ENCODE peak calls at places on chromosomes 16 and 17, in seven cellular contexts. One of them, this sample, is unnamed.

GRCh38 chr17:83109793-83110645 is 30.6 kb downstream of the METRNL start:
- DNase-seq in A549: peak
- DNase-seq in nephron progenitor cell: no peak
- DNase-seq in body of pancreas: peak
- DNase-seq in stomach: peak
- DNase-seq in B cell: no peak
- DNase-seq in natural killer cell: no peak
- DNase-seq in this sample: no peak

GRCh38 chr16:66289051-66289680 is 77.3 kb upstream of the CDH5 start:
- DNase-seq in B cell: no peak
- DNase-seq in stomach: no peak
- DNase-seq in natural killer cell: peak
- DNase-seq in nephron progenitor cell: no peak
- DNase-seq in body of pancreas: no peak
- DNase-seq in A549: no peak
- DNase-seq in this sample: no peak

GRCh38 chr16:1108299-1109252 is 12.5 kb upstream of the C1QTNF8 start:
- DNase-seq in A549: no peak
- DNase-seq in stomach: peak
- DNase-seq in B cell: no peak
- DNase-seq in nephron progenitor cell: no peak
- DNase-seq in natural killer cell: no peak
- DNase-seq in body of pancreas: peak
- DNase-seq in this sample: no peak

GRCh38 chr17:74750327-74751069 is 2.1 kb downstream of the NHERF1 start:
- DNase-seq in body of pancreas: peak
- DNase-seq in natural killer cell: no peak
- DNase-seq in B cell: no peak
- DNase-seq in A549: no peak
- DNase-seq in stomach: peak
- DNase-seq in nephron progenitor cell: no peak
- DNase-seq in this sample: no peak

GRCh38 chr17:64073771-64074703 is 53.6 kb upstream of the ICAM2 start:
- DNase-seq in natural killer cell: no peak
- DNase-seq in nephron progenitor cell: no peak
- DNase-seq in body of pancreas: no peak
- DNase-seq in B cell: peak
- DNase-seq in stomach: no peak
- DNase-seq in A549: no peak
- DNase-seq in this sample: no peak

GRCh38 chr17:48179071-48179945 is 71.7 kb downstream of the SNX11 start:
- DNase-seq in nephron progenitor cell: no peak
- DNase-seq in A549: no peak
- DNase-seq in body of pancreas: no peak
- DNase-seq in B cell: no peak
- DNase-seq in natural killer cell: no peak
- DNase-seq in stomach: no peak
- DNase-seq in this sample: no peak

GRCh38 chr16:49558451-49558850 is 184.8 kb downstream of the C16orf78 start:
- DNase-seq in stomach: no peak
- DNase-seq in natural killer cell: no peak
- DNase-seq in B cell: no peak
- DNase-seq in A549: no peak
- DNase-seq in body of pancreas: no peak
- DNase-seq in nephron progenitor cell: no peak
- DNase-seq in this sample: no peak

GRCh38 chr17:15498107-15498506 is 30.7 kb upstream of the CDRT4 start:
- DNase-seq in body of pancreas: no peak
- DNase-seq in nephron progenitor cell: no peak
- DNase-seq in natural killer cell: no peak
- DNase-seq in stomach: no peak
- DNase-seq in B cell: no peak
- DNase-seq in A549: peak
- DNase-seq in this sample: no peak

GRCh38 chr17:18323007-18323406 is 7.9 kb downstream of the SMCR8 start:
- DNase-seq in body of pancreas: no peak
- DNase-seq in nephron progenitor cell: no peak
- DNase-seq in A549: peak
- DNase-seq in stomach: no peak
- DNase-seq in B cell: no peak
- DNase-seq in natural killer cell: no peak
- DNase-seq in this sample: no peak

GRCh38 chr17:4635823-4636375 is 5.6 kb downstream of the ALOX15 start:
- DNase-seq in stomach: no peak
- DNase-seq in nephron progenitor cell: no peak
- DNase-seq in natural killer cell: no peak
- DNase-seq in body of pancreas: peak
- DNase-seq in A549: no peak
- DNase-seq in B cell: peak
- DNase-seq in this sample: no peak

GRCh38 chr17:50763716-50764450 is 3.4 kb downstream of the ANKRD40CL start:
- DNase-seq in natural killer cell: no peak
- DNase-seq in A549: no peak
- DNase-seq in nephron progenitor cell: no peak
- DNase-seq in stomach: no peak
- DNase-seq in body of pancreas: no peak
- DNase-seq in B cell: no peak
- DNase-seq in this sample: no peak

GRCh38 chr16:19102187-19102872 is 11.4 kb upstream of the ITPRIPL2 start:
- DNase-seq in nephron progenitor cell: no peak
- DNase-seq in natural killer cell: no peak
- DNase-seq in body of pancreas: no peak
- DNase-seq in B cell: no peak
- DNase-seq in A549: no peak
- DNase-seq in stomach: no peak
- DNase-seq in this sample: no peak

GRCh38 chr17:28357061-28357900 is at the start of gene POLDIP2:
- DNase-seq in nephron progenitor cell: peak
- DNase-seq in body of pancreas: peak
- DNase-seq in A549: peak
- DNase-seq in B cell: peak
- DNase-seq in natural killer cell: peak
- DNase-seq in stomach: peak
- DNase-seq in this sample: peak

GRCh38 chr17:68782829-68783228 is 172.4 kb downstream of the ABCA8 start:
- DNase-seq in nephron progenitor cell: no peak
- DNase-seq in body of pancreas: no peak
- DNase-seq in stomach: no peak
- DNase-seq in A549: no peak
- DNase-seq in B cell: no peak
- DNase-seq in natural killer cell: no peak
- DNase-seq in this sample: no peak

GRCh38 chr17:68784431-68784830 is 170.8 kb downstream of the ABCA8 start:
- DNase-seq in stomach: no peak
- DNase-seq in nephron progenitor cell: no peak
- DNase-seq in A549: no peak
- DNase-seq in natural killer cell: no peak
- DNase-seq in B cell: no peak
- DNase-seq in body of pancreas: no peak
- DNase-seq in this sample: no peak

GRCh38 chr17:68789203-68789962 is 165.8 kb downstream of the ABCA8 start:
- DNase-seq in A549: no peak
- DNase-seq in body of pancreas: no peak
- DNase-seq in B cell: no peak
- DNase-seq in stomach: no peak
- DNase-seq in natural killer cell: no peak
- DNase-seq in nephron progenitor cell: no peak
- DNase-seq in this sample: no peak

GRCh38 chr17:68783861-68784260 is 171.3 kb downstream of the ABCA8 start:
- DNase-seq in body of pancreas: no peak
- DNase-seq in natural killer cell: no peak
- DNase-seq in B cell: no peak
- DNase-seq in nephron progenitor cell: no peak
- DNase-seq in stomach: no peak
- DNase-seq in A549: no peak
- DNase-seq in this sample: no peak

GRCh38 chr17:68785565-68786486 is 169.4 kb downstream of the ABCA8 start:
- DNase-seq in natural killer cell: no peak
- DNase-seq in body of pancreas: no peak
- DNase-seq in nephron progenitor cell: no peak
- DNase-seq in B cell: no peak
- DNase-seq in stomach: no peak
- DNase-seq in A549: no peak
- DNase-seq in this sample: no peak
- TF ChIP-seq CTCF in natural killer cell: no peak
- TF ChIP-seq CTCF in body of pancreas: no peak
- TF ChIP-seq CTCF in nephron progenitor cell: no peak
- TF ChIP-seq CTCF in B cell: no peak
- TF ChIP-seq CTCF in stomach: no peak
- TF ChIP-seq CTCF in A549: peak
- TF ChIP-seq CTCF in this sample: no peak

DNA sequence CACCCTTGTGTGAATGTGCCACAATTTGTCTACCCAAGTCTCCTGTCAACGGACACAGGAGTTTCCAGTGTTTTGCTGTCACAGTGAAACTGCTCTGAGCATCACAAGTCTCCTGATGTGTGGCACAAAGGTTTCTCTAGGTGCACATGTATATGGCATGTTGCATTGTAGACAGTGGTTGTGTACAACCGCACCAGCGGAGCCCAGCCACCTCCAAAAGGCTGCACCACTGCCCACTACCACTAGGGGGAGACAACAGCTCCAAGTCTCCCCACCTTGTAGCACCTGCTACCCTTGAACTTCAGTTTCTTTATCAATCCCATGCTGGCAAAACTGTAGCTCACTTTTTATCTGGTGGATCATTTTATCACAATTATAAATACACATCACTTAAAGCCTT is 95.5 kb upstream of the ZNF469 start:
- DNase-seq in natural killer cell: no peak
- DNase-seq in A549: peak
- DNase-seq in body of pancreas: no peak
- DNase-seq in stomach: no peak
- DNase-seq in nephron progenitor cell: no peak
- DNase-seq in B cell: no peak
- DNase-seq in this sample: no peak
- TF ChIP-seq CTCF in natural killer cell: peak
- TF ChIP-seq CTCF in A549: peak
- TF ChIP-seq CTCF in body of pancreas: no peak
- TF ChIP-seq CTCF in stomach: peak
- TF ChIP-seq CTCF in nephron progenitor cell: peak
- TF ChIP-seq CTCF in B cell: peak
- TF ChIP-seq CTCF in this sample: peak

GRCh38 chr16:3182608-3183444 is 5.2 kb upstream of the OR1F1 start:
- DNase-seq in natural killer cell: no peak
- DNase-seq in stomach: peak
- DNase-seq in A549: peak
- DNase-seq in nephron progenitor cell: peak
- DNase-seq in B cell: no peak
- DNase-seq in body of pancreas: peak
- DNase-seq in this sample: no peak
- TF ChIP-seq CTCF in natural killer cell: peak
- TF ChIP-seq CTCF in stomach: no peak
- TF ChIP-seq CTCF in A549: no peak
- TF ChIP-seq CTCF in nephron progenitor cell: no peak
- TF ChIP-seq CTCF in B cell: peak
- TF ChIP-seq CTCF in body of pancreas: no peak
- TF ChIP-seq CTCF in this sample: no peak

GRCh38 chr17:46979023-46979870 is at the start of gene RPRML:
- DNase-seq in natural killer cell: no peak
- DNase-seq in B cell: no peak
- DNase-seq in stomach: peak
- DNase-seq in A549: peak
- DNase-seq in nephron progenitor cell: peak
- DNase-seq in body of pancreas: peak
- DNase-seq in this sample: no peak

GRCh38 chr17:46977348-46977747 is 1.7 kb downstream of the RPRML start:
- DNase-seq in natural killer cell: no peak
- DNase-seq in A549: peak
- DNase-seq in B cell: no peak
- DNase-seq in nephron progenitor cell: peak
- DNase-seq in stomach: peak
- DNase-seq in body of pancreas: peak
- DNase-seq in this sample: no peak

GRCh38 chr17:46977750-46978488 is 1.1 kb downstream of the RPRML start:
- DNase-seq in natural killer cell: no peak
- DNase-seq in B cell: no peak
- DNase-seq in stomach: no peak
- DNase-seq in A549: no peak
- DNase-seq in nephron progenitor cell: no peak
- DNase-seq in body of pancreas: no peak
- DNase-seq in this sample: no peak

GRCh38 chr17:46976626-46977270 is 2.3 kb downstream of the RPRML start:
- DNase-seq in body of pancreas: no peak
- DNase-seq in stomach: no peak
- DNase-seq in natural killer cell: no peak
- DNase-seq in B cell: no peak
- DNase-seq in nephron progenitor cell: no peak
- DNase-seq in A549: peak
- DNase-seq in this sample: no peak

DNA sequence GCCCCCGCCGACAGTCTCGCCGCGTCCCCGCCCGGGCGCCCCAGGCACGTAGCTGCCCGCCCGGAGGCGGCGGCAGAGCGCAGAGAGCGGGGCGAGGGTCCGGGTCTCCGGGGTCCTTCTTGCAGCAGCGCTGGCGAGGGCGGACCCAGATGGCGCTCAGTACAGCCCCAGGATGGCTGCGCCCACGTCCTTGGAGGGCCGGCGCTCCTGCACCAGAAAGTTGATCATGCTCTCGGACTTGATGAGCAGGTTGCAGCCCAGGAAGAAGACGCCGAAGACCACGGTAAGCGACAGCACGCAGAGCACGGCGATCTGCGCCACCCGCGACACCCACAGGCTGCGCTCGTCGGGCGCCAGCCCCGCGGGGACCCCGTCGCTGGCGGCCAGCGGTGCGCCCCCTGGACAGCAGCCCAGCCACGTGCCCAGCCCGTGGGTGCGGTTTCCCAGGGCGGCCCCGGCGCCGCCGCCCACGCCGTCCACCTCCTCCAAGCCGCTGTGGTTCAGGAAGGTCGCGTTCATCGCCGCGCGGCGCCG is 497 bp downstream of the RPRML start:
- DNase-seq in nephron progenitor cell: peak
- DNase-seq in stomach: no peak
- DNase-seq in A549: peak
- DNase-seq in B cell: no peak
- DNase-seq in natural killer cell: no peak
- DNase-seq in body of pancreas: no peak
- DNase-seq in this sample: no peak
- TF ChIP-seq CTCF in nephron progenitor cell: no peak
- TF ChIP-seq CTCF in stomach: no peak
- TF ChIP-seq CTCF in A549: no peak
- TF ChIP-seq CTCF in B cell: no peak
- TF ChIP-seq CTCF in natural killer cell: no peak
- TF ChIP-seq CTCF in body of pancreas: no peak
- TF ChIP-seq CTCF in this sample: no peak

DNA sequence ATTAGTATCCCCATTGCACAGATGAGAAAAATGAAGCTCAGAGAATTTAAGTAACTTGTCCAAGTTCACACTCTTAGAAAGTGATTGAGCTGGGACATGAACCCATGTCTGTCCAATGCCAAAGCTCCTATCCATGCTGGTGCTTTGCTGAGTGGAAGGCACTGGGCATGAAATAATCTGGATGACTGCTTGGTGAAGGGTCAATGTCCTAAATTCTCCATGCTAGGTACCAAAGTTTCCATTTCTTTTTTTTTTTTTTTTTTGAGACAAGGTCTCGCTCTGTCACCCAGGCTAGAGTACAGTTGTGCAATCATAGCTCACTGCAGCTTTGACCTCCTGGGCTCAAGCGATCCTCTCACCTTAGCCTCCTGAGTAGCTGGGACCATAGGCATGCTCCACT is 153.6 kb upstream of the ERCC4 start:
- DNase-seq in nephron progenitor cell: no peak
- DNase-seq in body of pancreas: no peak
- DNase-seq in A549: no peak
- DNase-seq in B cell: no peak
- DNase-seq in stomach: no peak
- DNase-seq in natural killer cell: no peak
- DNase-seq in this sample: no peak
- TF ChIP-seq CTCF in nephron progenitor cell: no peak
- TF ChIP-seq CTCF in body of pancreas: no peak
- TF ChIP-seq CTCF in A549: no peak
- TF ChIP-seq CTCF in B cell: no peak
- TF ChIP-seq CTCF in stomach: no peak
- TF ChIP-seq CTCF in natural killer cell: no peak
- TF ChIP-seq CTCF in this sample: no peak